ENCODE peak calls at places on chromosomes 6 and 20, in six cellular contexts. F, X, Z, L, Y and M are unnamed samples. For H3K36me3, the result is how much of the 10 kb centered on the place peaks cover.

GRCh38 chr20:43900496-43900895 is 14.2 kb upstream of the TOX2 start:
- DNase-seq in F (no peak), X (no peak), Z (no peak), L (no peak), Y (no peak), M (no peak)

GRCh38 chr6:44056392-44057237 is 70.6 kb downstream of the MRPL14 start:
- DNase-seq in F (no peak), X (no peak), Z (no peak), L (peak), Y (no peak), M (no peak)

GRCh38 chr6:129417416-129418086 is 292.4 kb downstream of the ARHGAP18 start:
- DNase-seq in F (no peak), X (no peak), Z (no peak), L (no peak), Y (no peak), M (no peak)

GRCh38 chr6:46203388-46203787 is 32.6 kb upstream of the ENPP5 start:
- DNase-seq in F (no peak), X (no peak), Z (no peak), L (no peak), Y (no peak), M (no peak)

GRCh38 chr6:96391776-96392175 is 129.8 kb upstream of the UFL1 start:
- DNase-seq in F (no peak), X (peak), Z (peak), L (no peak), Y (peak), M (peak)

GRCh38 chr20:10077886-10078285 is 43.1 kb downstream of the ANKEF1 start:
- DNase-seq in F (no peak), X (no peak), Z (no peak), L (no peak), Y (no peak), M (no peak)

GRCh38 chr6:81894286-81894685 is 141.8 kb upstream of the TENT5A start:
- DNase-seq in F (peak), X (no peak), Z (no peak), L (peak), Y (peak), M (no peak)

GRCh38 chr6:12851123-12851695 is 134.6 kb downstream of the PHACTR1 start:
- DNase-seq in F (no peak), X (no peak), Z (no peak), L (no peak), Y (no peak), M (no peak)

GRCh38 chr20:32823737-32824588 is 4.2 kb downstream of the MAPRE1 start:
- DNase-seq in F (peak), X (no peak), Z (no peak), L (peak), Y (peak), M (no peak)

GRCh38 chr6:103122766-103123601 is 1729.5 kb downstream of the GRIK2 start:
- DNase-seq in F (peak), X (peak), Z (peak), L (peak), Y (peak), M (peak)

GRCh38 chr20:5268449-5268848 is 48.3 kb downstream of the PROKR2 start:
- DNase-seq in F (no peak), X (no peak), Z (no peak), L (no peak), Y (peak), M (no peak)

GRCh38 chr6:34059136-34059731 is 86.7 kb downstream of the GRM4 start:
- DNase-seq in F (no peak), X (no peak), Z (no peak), L (no peak), Y (no peak), M (no peak)

GRCh38 chr20:3072530-3073250 is 1.3 kb downstream of the OXT start:
- DNase-seq in F (no peak), X (no peak), Z (no peak), L (no peak), Y (no peak), M (no peak)

GRCh38 chr6:111781055-111781708 is 92.1 kb downstream of the FYN start:
- DNase-seq in F (no peak), X (no peak), Z (no peak), L (peak), Y (no peak), M (peak)

GRCh38 chr20:61765081-61765870 is 300.4 kb downstream of the TAF4 start:
- DNase-seq in F (no peak), X (no peak), Z (no peak), L (no peak), Y (no peak), M (no peak)

GRCh38 chr6:36358235-36358915 is 21.7 kb upstream of the BNIP5 start:
- DNase-seq in F (peak), X (no peak), Z (no peak), L (peak), Y (no peak), M (no peak)

GRCh38 chr20:59822291-59823029 is 111.0 kb downstream of the SYCP2 start:
- DNase-seq in F (no peak), X (no peak), Z (no peak), L (no peak), Y (no peak), M (no peak)

GRCh38 chr6:8080338-8081151 is 16.4 kb upstream of the BLOC1S5 start:
- DNase-seq in F (peak), X (no peak), Z (no peak), L (peak), Y (peak), M (no peak)

GRCh38 chr20:32050851-32051556 is 1.0 kb upstream of the HCK start:
- DNase-seq in F (no peak), X (no peak), Z (no peak), L (no peak), Y (peak), M (peak)

GRCh38 chr20:44006126-44006525 is 91.5 kb downstream of the TOX2 start:
- DNase-seq in F (no peak), X (no peak), Z (no peak), L (no peak), Y (no peak), M (no peak)

GRCh38 chr6:113511100-113511499 is 346.0 kb upstream of the MARCKS start:
- DNase-seq in F (no peak), X (no peak), Z (no peak), L (no peak), Y (no peak), M (no peak)

GRCh38 chr20:37228111-37228510 is 33.5 kb downstream of the GHRH start:
- DNase-seq in F (no peak), X (no peak), Z (no peak), L (no peak), Y (no peak), M (no peak)

GRCh38 chr6:145809211-145809610 is 5.4 kb downstream of the FBXO30 start:
- DNase-seq in F (peak), X (no peak), Z (no peak), L (no peak), Y (no peak), M (no peak)

GRCh38 chr6:28212510-28213212 is 12.4 kb upstream of the ZSCAN9 start:
- DNase-seq in F (peak), X (peak), Z (peak), L (peak), Y (peak), M (peak)

GRCh38 chr20:58330692-58331091 is 21.2 kb downstream of the RAB22A start:
- DNase-seq in F (no peak), X (no peak), Z (no peak), L (peak), Y (no peak), M (no peak)

GRCh38 chr6:11152581-11152980 is 41.1 kb upstream of the ERVFRD-1 start:
- DNase-seq in F (no peak), X (no peak), Z (no peak), L (no peak), Y (no peak), M (no peak)

GRCh38 chr6:13814176-13814937 is at the start of gene MCUR1:
- DNase-seq in F (peak), X (peak), Z (peak), L (peak), Y (peak), M (peak)

GRCh38 chr20:15867899-15868298 is 705.3 kb downstream of the KIF16B start:
- DNase-seq in F (no peak), X (no peak), Z (no peak), L (no peak), Y (peak), M (peak)

GRCh38 chr20:55919319-55919718 is 86.0 kb downstream of the CBLN4 start:
- DNase-seq in F (no peak), X (no peak), Z (no peak), L (no peak), Y (no peak), M (no peak)

GRCh38 chr6:122997541-122998150 is 1.6 kb downstream of the CLVS2 start:
- DNase-seq in F (no peak), X (no peak), Z (no peak), L (no peak), Y (no peak), M (peak)

GRCh38 chr6:152532556-152533422 is 104.4 kb downstream of the SYNE1 start:
- DNase-seq in F (no peak), X (no peak), Z (no peak), L (no peak), Y (peak), M (no peak)

GRCh38 chr20:49278036-49278816 is at the start of gene ZNFX1:
- DNase-seq in F (peak), X (peak), Z (peak), L (peak), Y (peak), M (peak)
- H3K23ac ChIP-seq in F (no peak), X (peak), Z (no peak), L (peak), Y (no peak), M (no peak)

GRCh38 chr20:63278661-63279060 is 6.0 kb downstream of the ARFGAP1 start:
- DNase-seq in F (no peak), X (no peak), Z (no peak), L (no peak), Y (no peak), M (no peak)
- H3K36me3 ChIP-seq in F (half or more), X (half or more), Z (under half), L (half or more), Y (half or more), M (under half)

DNA sequence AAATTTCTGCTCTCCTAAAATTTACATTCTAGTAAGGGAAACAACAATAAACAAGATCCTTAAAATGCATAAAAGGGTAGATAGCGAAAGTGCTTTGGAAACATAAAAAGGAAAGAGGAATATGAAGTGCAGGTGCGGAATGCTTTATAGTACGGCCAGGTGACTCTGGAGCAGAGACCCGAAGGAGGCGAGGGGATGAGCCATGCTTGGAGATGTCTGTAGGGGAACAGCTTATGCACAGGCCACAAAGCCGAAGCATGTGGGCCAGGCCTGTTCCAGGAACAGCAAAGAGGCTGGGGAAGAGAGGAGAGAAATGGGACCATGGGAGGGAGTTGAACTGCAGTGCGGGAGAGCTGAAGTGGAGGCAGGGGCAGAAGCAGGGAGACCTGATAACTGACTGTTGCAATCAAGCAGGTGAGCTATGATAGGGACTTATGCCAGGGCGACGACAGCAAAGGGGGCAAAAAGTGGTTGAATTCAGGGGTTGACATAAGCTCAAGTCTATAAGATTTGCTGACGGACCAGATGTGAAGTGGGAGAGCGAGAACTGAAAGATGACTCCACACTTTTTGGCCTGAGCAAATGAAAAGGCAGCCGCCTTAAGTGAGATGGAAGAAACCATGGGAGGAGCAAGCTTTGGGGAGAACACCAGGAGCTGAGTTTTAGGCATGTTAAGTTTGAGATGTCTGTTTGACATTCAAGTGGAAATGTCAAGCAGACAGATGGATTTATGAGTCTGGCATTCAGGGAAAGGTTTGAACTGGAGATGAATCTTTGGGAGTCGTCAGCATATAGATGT is 83.1 kb downstream of the CNBD2 start:
- DNase-seq in F (no peak), X (no peak), Z (no peak), L (no peak), Y (no peak), M (peak)
- H3K23ac ChIP-seq in F (no peak), X (no peak), Z (no peak), L (no peak), Y (no peak), M (no peak)

GRCh38 chr6:94735270-94735669 is 842.1 kb upstream of the MANEA start:
- DNase-seq in F (no peak), X (no peak), Z (no peak), L (no peak), Y (no peak), M (no peak)

GRCh38 chr6:94733066-94733465 is 844.3 kb upstream of the MANEA start:
- DNase-seq in F (no peak), X (no peak), Z (no peak), L (no peak), Y (no peak), M (peak)

DNA sequence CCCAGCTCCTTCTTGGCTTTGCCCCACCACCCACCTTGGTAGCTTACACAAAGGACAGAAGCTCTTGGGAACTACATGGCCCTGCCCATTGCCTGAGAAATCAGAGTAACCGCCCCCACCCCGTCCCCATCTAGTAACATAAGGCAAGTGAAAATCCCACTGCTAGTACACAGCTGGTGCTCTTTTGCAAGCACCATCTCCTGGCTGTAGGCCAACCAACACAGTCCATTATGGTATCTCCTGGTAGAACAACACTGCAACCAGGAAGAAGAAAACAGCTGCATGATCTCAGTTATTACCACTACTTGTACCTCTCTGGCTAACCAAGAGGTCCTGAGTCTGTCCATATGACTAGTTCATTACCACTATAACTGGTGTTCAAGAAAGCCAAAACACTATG is 841.1 kb upstream of the MANEA start:
- DNase-seq in F (no peak), X (no peak), Z (no peak), L (no peak), Y (no peak), M (no peak)
- H3K36me3 ChIP-seq in F (under half), X (under half), Z (under half), L (under half), Y (under half), M (under half)

GRCh38 chr6:139372326-139373153 is 1.9 kb downstream of the CITED2 start:
- DNase-seq in F (peak), X (no peak), Z (no peak), L (peak), Y (peak), M (no peak)

GRCh38 chr6:139373154-139373927 is 1.1 kb downstream of the CITED2 start:
- DNase-seq in F (peak), X (peak), Z (no peak), L (peak), Y (peak), M (peak)

GRCh38 chr6:139374357-139375238 is at the start of gene CITED2:
- DNase-seq in F (peak), X (peak), Z (peak), L (peak), Y (peak), M (peak)

GRCh38 chr6:139375239-139376053 is 998 bp upstream of the CITED2 start:
- DNase-seq in F (peak), X (peak), Z (peak), L (peak), Y (peak), M (peak)

GRCh38 chr6:139373928-139374356 is 506 bp downstream of the CITED2 start:
- DNase-seq in F (no peak), X (no peak), Z (no peak), L (no peak), Y (no peak), M (no peak)
- H3K23ac ChIP-seq in F (peak), X (peak), Z (no peak), L (peak), Y (no peak), M (peak)

GRCh38 chr6:166330612-166331011 is 11.7 kb downstream of the SFT2D1 start:
- DNase-seq in F (peak), X (peak), Z (peak), L (peak), Y (no peak), M (peak)

GRCh38 chr6:166325383-166326042 is 16.8 kb downstream of the SFT2D1 start:
- DNase-seq in F (no peak), X (no peak), Z (no peak), L (no peak), Y (no peak), M (peak)
- H3K36me3 ChIP-seq in F (half or more), X (half or more), Z (under half), L (under half), Y (under half), M (under half)

GRCh38 chr6:134667106-134667505 is 282.8 kb downstream of the ALDH8A1 start:
- DNase-seq in F (no peak), X (no peak), Z (no peak), L (peak), Y (no peak), M (no peak)

GRCh38 chr6:134663356-134663755 is 286.5 kb downstream of the ALDH8A1 start:
- DNase-seq in F (no peak), X (no peak), Z (no peak), L (no peak), Y (peak), M (no peak)

GRCh38 chr6:134665029-134665723 is 284.7 kb downstream of the ALDH8A1 start:
- DNase-seq in F (no peak), X (no peak), Z (no peak), L (no peak), Y (peak), M (no peak)

GRCh38 chr6:134663800-134664535 is 285.9 kb downstream of the ALDH8A1 start:
- DNase-seq in F (peak), X (no peak), Z (no peak), L (peak), Y (peak), M (no peak)

DNA sequence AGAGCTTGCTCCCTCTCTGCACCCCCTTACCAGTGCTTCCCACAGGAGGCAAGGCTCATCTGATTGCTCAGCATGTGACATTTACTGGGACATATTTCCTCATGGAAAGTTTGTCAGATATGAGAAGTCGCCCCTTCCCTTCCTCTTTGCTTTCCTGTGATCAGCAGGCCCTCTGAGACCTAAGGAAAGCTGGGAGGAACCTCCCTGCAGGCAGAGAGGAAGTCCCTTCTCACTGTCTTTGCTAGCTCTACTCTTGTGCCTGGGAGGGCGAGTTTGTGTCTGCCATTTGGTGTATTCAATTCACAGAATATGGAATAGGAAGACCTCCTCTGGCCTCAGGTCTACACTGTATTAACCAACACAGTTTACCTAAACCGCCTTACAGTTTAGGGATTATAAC is 283.7 kb downstream of the ALDH8A1 start:
- DNase-seq in F (peak), X (no peak), Z (no peak), L (no peak), Y (no peak), M (no peak)
- H3K23ac ChIP-seq in F (no peak), X (no peak), Z (no peak), L (peak), Y (no peak), M (peak)

DNA sequence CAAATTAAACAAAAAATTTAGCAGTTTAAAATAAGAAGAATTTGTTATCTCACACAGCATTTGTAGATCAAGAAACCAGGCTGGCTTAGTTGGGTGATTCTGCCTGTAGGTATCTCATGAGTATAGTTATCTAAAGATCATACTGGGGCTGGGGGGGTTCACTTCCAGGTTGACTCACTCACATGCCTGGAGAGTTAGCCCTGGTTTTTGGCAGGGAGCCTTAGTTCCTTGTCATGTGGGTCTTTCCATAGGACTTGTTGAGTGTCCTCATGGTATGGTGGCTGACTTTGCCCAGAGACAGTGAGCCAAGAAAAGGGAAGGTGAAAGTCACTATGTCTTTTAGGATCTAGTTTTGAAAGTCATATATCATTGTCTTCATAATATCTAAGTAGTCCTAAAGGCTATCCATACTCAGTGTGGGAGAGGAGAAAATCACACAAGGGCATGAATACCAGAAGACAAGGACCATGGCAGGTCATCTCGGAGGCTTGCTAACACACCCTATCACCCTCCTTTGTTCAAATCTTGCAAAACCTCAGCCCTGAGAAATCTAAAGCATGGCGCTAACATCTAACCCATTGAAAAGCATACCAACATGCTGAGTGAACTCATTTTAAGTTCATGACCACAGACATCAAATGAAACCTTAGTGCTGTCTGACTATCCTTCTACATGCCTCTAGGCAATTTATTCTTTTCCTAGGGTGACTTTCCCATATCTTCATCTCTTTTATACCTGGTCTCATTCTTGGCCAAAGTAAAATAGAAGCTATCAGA is 39.2 kb downstream of the CYP24A1 start:
- DNase-seq in F (no peak), X (no peak), Z (no peak), L (peak), Y (peak), M (no peak)
- H3K36me3 ChIP-seq in F (under half), X (under half), Z (under half), L (under half), Y (under half), M (under half)